ENCODE peak calls at places on chromosome 12, in ten cellular contexts. B, F, D, Q, I, P, X, N, C and H are unnamed samples.
A peak's percentile ranks its signal among the peaks of the same experiment; 100 is the strongest.

GRCh38 chr12:124556896-124557501 is 10.4 kb downstream of the NCOR2 start:
- DNase-seq in B (no peak), F (peak; percentile 52), D (no peak), Q (peak; percentile 41), I (peak; percentile 49), P (no peak), X (peak; percentile 38), N (peak; percentile 74), C (no peak), H (peak; percentile 29)

GRCh38 chr12:116418551-116418950 is 140.6 kb upstream of the MAP1LC3B2 start:
- DNase-seq in B (no peak), F (no peak), D (no peak), Q (no peak), I (no peak), P (no peak), X (no peak), N (no peak), C (no peak), H (no peak)

GRCh38 chr12:78719721-78720120 is 144.9 kb upstream of the SYT1 start:
- DNase-seq in B (no peak), F (no peak), D (no peak), Q (no peak), I (no peak), P (no peak), X (no peak), N (no peak), C (no peak), H (no peak)

GRCh38 chr12:50778663-50779590 is 15.0 kb downstream of the ATF1 start:
- DNase-seq in B (no peak), F (no peak), D (peak; percentile 12), Q (peak; percentile 54), I (no peak), P (peak; percentile 37), X (no peak), N (no peak), C (no peak), H (no peak)

GRCh38 chr12:91542048-91542447 is 359.4 kb upstream of the DCN start:
- DNase-seq in B (no peak), F (no peak), D (no peak), Q (no peak), I (no peak), P (no peak), X (no peak), N (no peak), C (no peak), H (no peak)

GRCh38 chr12:27865421-27865820 is 85.4 kb upstream of the MANSC4 start:
- DNase-seq in B (no peak), F (no peak), D (no peak), Q (no peak), I (no peak), P (no peak), X (no peak), N (no peak), C (no peak), H (no peak)

GRCh38 chr12:96399081-96399918 is 939 bp downstream of the CDK17 start:
- DNase-seq in B (peak; percentile 62), F (peak; percentile 70), D (peak; percentile 10), Q (peak; percentile 84), I (peak; percentile 74), P (peak; percentile 95), X (peak; percentile 78), N (peak; percentile 89), C (peak; percentile 60), H (peak; percentile 84)

GRCh38 chr12:58920956-58921861 is 905 bp upstream of the LRIG3 start:
- DNase-seq in B (no peak), F (no peak), D (peak; percentile 53), Q (no peak), I (peak; percentile 48), P (no peak), X (peak; percentile 23), N (no peak), C (no peak), H (peak; percentile 25)

GRCh38 chr12:4448943-4449861 is 3.6 kb upstream of the FGF6 start:
- DNase-seq in B (no peak), F (no peak), D (peak; percentile 18), Q (no peak), I (no peak), P (peak; percentile 36), X (no peak), N (no peak), C (no peak), H (no peak)

GRCh38 chr12:66170606-66171005 is 810 bp upstream of the TMBIM4 start:
- DNase-seq in B (no peak), F (no peak), D (no peak), Q (no peak), I (no peak), P (no peak), X (no peak), N (no peak), C (no peak), H (no peak)

GRCh38 chr12:108907861-108908302 is 28.0 kb downstream of the DAO start:
- DNase-seq in B (peak; percentile 68), F (no peak), D (peak; percentile 10), Q (no peak), I (no peak), P (no peak), X (no peak), N (no peak), C (no peak), H (no peak)

GRCh38 chr12:57104292-57104910 is 6.8 kb downstream of the STAT6 start:
- DNase-seq in B (no peak), F (peak; percentile 22), D (no peak), Q (no peak), I (no peak), P (peak; percentile 84), X (peak; percentile 20), N (no peak), C (no peak), H (no peak)

GRCh38 chr12:57099062-57099714 is 10.3 kb downstream of the NAB2 start:
- DNase-seq in B (no peak), F (no peak), D (no peak), Q (no peak), I (no peak), P (no peak), X (no peak), N (no peak), C (no peak), H (no peak)

GRCh38 chr12:57103856-57104255 is 7.3 kb downstream of the STAT6 start:
- DNase-seq in B (no peak), F (no peak), D (no peak), Q (no peak), I (no peak), P (no peak), X (no peak), N (no peak), C (no peak), H (no peak)

GRCh38 chr12:57099766-57100165 is 10.9 kb downstream of the NAB2 start:
- DNase-seq in B (no peak), F (no peak), D (no peak), Q (no peak), I (no peak), P (no peak), X (no peak), N (no peak), C (no peak), H (no peak)

GRCh38 chr12:57101892-57102695 is 9.1 kb downstream of the STAT6 start:
- DNase-seq in B (peak; percentile 74), F (peak; percentile 58), D (peak; percentile 99), Q (peak; percentile 77), I (no peak), P (peak; percentile 84), X (peak; percentile 18), N (no peak), C (peak; percentile 52), H (no peak)
- TF ChIP-seq POLR2A in B (no peak), F (no peak), D (peak; percentile 53), Q (no peak), I (no peak), P (no peak), X (no peak), N (no peak), C (no peak), H (no peak)

GRCh38 chr12:84150226-84150625 is 762.4 kb downstream of the SLC6A15 start:
- DNase-seq in B (no peak), F (no peak), D (no peak), Q (no peak), I (no peak), P (no peak), X (no peak), N (no peak), C (no peak), H (no peak)
- TF ChIP-seq POLR2A in B (no peak), F (no peak), D (no peak), Q (no peak), I (no peak), P (no peak), X (no peak), N (no peak), C (no peak), H (no peak)

GRCh38 chr12:54280401-54281260 is at the start of gene HNRNPA1:
- DNase-seq in B (peak; percentile 100), F (peak; percentile 96), D (peak; percentile 99), Q (peak; percentile 91), I (peak; percentile 97), P (peak; percentile 99), X (peak; percentile 93), N (peak; percentile 99), C (peak; percentile 99), H (peak; percentile 99)

GRCh38 chr12:54282949-54283593 is 2.5 kb downstream of the HNRNPA1 start:
- DNase-seq in B (no peak), F (no peak), D (no peak), Q (no peak), I (no peak), P (no peak), X (no peak), N (no peak), C (no peak), H (no peak)

GRCh38 chr12:54279227-54279631 is 693 bp downstream of the CBX5 start:
- DNase-seq in B (no peak), F (no peak), D (no peak), Q (no peak), I (no peak), P (no peak), X (no peak), N (no peak), C (no peak), H (no peak)

GRCh38 chr12:54277823-54278276 is 2.1 kb downstream of the CBX5 start:
- DNase-seq in B (no peak), F (no peak), D (no peak), Q (no peak), I (no peak), P (no peak), X (no peak), N (no peak), C (no peak), H (no peak)

GRCh38 chr12:54279632-54280400 is at the start of gene CBX5:
- DNase-seq in B (peak; percentile 100), F (peak; percentile 100), D (peak; percentile 99), Q (peak; percentile 99), I (peak; percentile 99), P (peak; percentile 100), X (peak; percentile 99), N (peak; percentile 100), C (peak; percentile 100), H (peak; percentile 99)
- TF ChIP-seq POLR2A in B (peak; percentile 84), F (no peak), D (peak; percentile 90), Q (peak; percentile 92), I (peak; percentile 41), P (peak; percentile 64), X (peak; percentile 91), N (peak; percentile 71), C (peak; percentile 92), H (peak; percentile 70)

GRCh38 chr12:76032043-76032981 is 736 bp upstream of the PHLDA1 start:
- DNase-seq in B (peak; percentile 74), F (peak; percentile 49), D (peak; percentile 70), Q (no peak), I (peak; percentile 82), P (peak; percentile 91), X (peak; percentile 37), N (peak; percentile 80), C (peak; percentile 69), H (no peak)
- TF ChIP-seq POLR2A in B (no peak), F (no peak), D (peak; percentile 54), Q (no peak), I (no peak), P (no peak), X (no peak), N (no peak), C (no peak), H (no peak)